ENCODE peak calls at places on chromosome 21, in seven cellular contexts. B is neuronal stem cell, P is hypothalamus, U is SW 1271, R is Calu3, C is AG10803, M is ELR. K is an unnamed sample.

GRCh38 chr21:26966978-26967913 is at the start of gene ADAMTS5:
- DNase-seq in B (peak; percentile 42), P (no peak), U (no peak), R (no peak), C (peak; percentile 94), M (peak; percentile 84), K (no peak)

GRCh38 chr21:39511102-39511501 is 59.3 kb downstream of the SH3BGR start:
- DNase-seq in B (no peak), P (no peak), U (no peak), R (no peak), C (no peak), M (no peak), K (no peak)

GRCh38 chr21:43768868-43769167 is 7.3 kb downstream of the CSTB start:
- DNase-seq in B (no peak), P (no peak), U (no peak), R (no peak), C (no peak), M (no peak), K (no peak)

GRCh38 chr21:25360593-25360992 is 246.7 kb downstream of the MRPL39 start:
- DNase-seq in B (no peak), P (no peak), U (no peak), R (no peak), C (no peak), M (peak; percentile 13), K (no peak)

GRCh38 chr21:39363607-39364555 is 15.0 kb upstream of the HMGN1 start:
- DNase-seq in B (no peak), P (no peak), U (no peak), R (no peak), C (no peak), M (no peak), K (no peak)

GRCh38 chr21:33801424-33802405 is 113.9 kb downstream of the ATP5PO start:
- DNase-seq in B (no peak), P (no peak), U (peak; percentile 84), R (peak; percentile 54), C (peak; percentile 33), M (peak; percentile 89), K (peak; percentile 85)

GRCh38 chr21:45031231-45032191 is 42.9 kb upstream of the ADARB1 start:
- DNase-seq in B (no peak), P (no peak), U (no peak), R (no peak), C (no peak), M (no peak), K (no peak)

GRCh38 chr21:39348355-39349210 is at the start of gene HMGN1:
- DNase-seq in B (peak; percentile 88), P (peak; percentile 78), U (peak; percentile 84), R (peak; percentile 83), C (peak; percentile 83), M (peak; percentile 87), K (no peak)

GRCh38 chr21:44066116-44066515 is 41.1 kb upstream of the PWP2 start:
- DNase-seq in B (no peak), P (no peak), U (no peak), R (no peak), C (no peak), M (no peak), K (no peak)

K was measured in Panc1.